ENCODE peak calls at places on chromosomes 7 and 10, in nine cellular contexts. K is right lobe of liver, A is gastrocnemius medialis, N is heart left ventricle, W is HCT116, J is HepG2, H is body of pancreas, P is A549, D is GM12878. F is an unnamed sample.

GRCh38 chr7:110522751-110523200 is 568.2 kb upstream of the LRRN3 start:
- ATAC-seq in K (peak), A (no peak), N (peak), W (no peak), J (peak), H (peak), P (peak), D (peak), F (no peak)

GRCh38 chr10:88193018-88193417 is 329.6 kb downstream of the PTEN start:
- ATAC-seq in K (no peak), A (no peak), N (no peak), W (no peak), J (no peak), H (no peak), P (no peak), D (peak), F (no peak)

GRCh38 chr10:50614444-50615137 is 9.2 kb downstream of the SGMS1 start:
- ATAC-seq in K (peak), A (peak), N (peak), W (peak), J (peak), H (peak), P (peak), D (peak), F (no peak)

GRCh38 chr7:16668049-16668858 is 22.3 kb downstream of the BZW2 start:
- ATAC-seq in K (no peak), A (peak), N (peak), W (peak), J (no peak), H (peak), P (peak), D (no peak), F (peak)

GRCh38 chr7:43117842-43118241 is 5.4 kb downstream of the HECW1 start:
- ATAC-seq in K (no peak), A (no peak), N (no peak), W (no peak), J (no peak), H (no peak), P (no peak), D (no peak), F (no peak)

GRCh38 chr10:119285495-119286267 is 78.3 kb downstream of the GRK5 start:
- ATAC-seq in K (no peak), A (peak), N (no peak), W (no peak), J (no peak), H (no peak), P (no peak), D (peak), F (no peak)

GRCh38 chr7:25754333-25754732 is 397.7 kb upstream of the NFE2L3 start:
- ATAC-seq in K (no peak), A (peak), N (no peak), W (no peak), J (no peak), H (no peak), P (no peak), D (no peak), F (peak)

GRCh38 chr10:86447422-86447821 is 74.2 kb downstream of the WAPL start:
- ATAC-seq in K (no peak), A (no peak), N (no peak), W (no peak), J (no peak), H (no peak), P (no peak), D (no peak), F (no peak)

GRCh38 chr10:69438531-69439349 is 12.5 kb upstream of the TSPAN15 start:
- ATAC-seq in K (peak), A (peak), N (peak), W (peak), J (no peak), H (peak), P (peak), D (no peak), F (no peak)

DNA sequence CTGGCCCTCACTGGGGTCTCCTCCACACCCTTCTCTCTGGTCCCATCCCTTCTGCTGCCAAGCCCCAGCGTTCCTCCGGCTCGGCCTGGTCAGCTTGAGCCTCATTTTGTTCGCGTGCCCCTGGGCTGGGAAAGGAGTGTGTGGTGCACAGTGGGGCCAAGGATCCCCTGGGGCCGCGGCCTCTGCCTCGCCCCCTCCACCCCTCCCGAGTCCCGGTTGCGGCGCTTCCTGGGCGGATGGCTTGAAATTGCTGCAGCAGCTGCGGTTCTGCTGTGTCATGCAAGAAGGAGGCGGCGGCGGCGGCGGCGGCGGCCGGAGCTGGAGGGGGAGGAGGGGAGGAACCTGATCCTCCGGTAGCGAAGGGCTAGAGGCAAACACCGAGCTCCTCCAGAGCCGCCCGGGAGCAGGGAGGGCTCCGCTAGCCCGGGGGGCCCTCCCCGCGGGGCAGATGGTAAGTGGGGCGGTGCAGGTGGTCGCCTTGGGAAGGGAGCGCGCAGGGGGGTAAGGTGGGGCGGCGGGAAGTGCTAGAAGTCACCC is 217.9 kb upstream of the MKLN1 start:
- ATAC-seq in K (peak), A (peak), N (peak), W (peak), J (peak), H (peak), P (peak), D (peak), F (peak)
- TF ChIP-seq POLR2A in K (peak), A (peak), N (peak), W (no peak), J (no peak), H (peak), P (peak), D (peak), F (peak)

DNA sequence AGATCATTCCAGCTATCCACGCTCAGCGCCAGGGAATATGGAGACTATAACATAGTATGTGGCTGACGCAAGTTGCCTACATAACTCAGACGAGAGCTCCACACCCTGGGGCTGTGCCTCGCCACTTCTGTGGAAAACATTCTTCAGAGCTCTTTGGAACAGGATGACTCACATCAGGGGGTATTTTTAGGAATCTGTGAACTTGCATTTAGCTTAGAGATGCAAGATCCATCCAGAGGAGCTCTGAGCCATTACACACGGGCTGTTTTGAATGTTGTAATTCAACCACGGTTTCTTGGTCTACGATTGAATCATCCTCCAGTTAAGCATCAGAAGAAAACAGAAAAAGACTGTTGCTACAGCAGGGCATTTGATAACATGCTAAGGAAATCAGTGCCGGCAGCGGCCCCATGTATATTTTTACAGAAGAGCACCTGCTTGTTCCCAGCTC is 481.4 kb upstream of the AKR1E2 start:
- ATAC-seq in K (no peak), A (peak), N (peak), W (peak), J (no peak), H (peak), P (peak), D (no peak), F (peak)
- TF ChIP-seq POLR2A in K (no peak), A (no peak), N (no peak), W (no peak), J (no peak), H (no peak), P (no peak), D (no peak), F (no peak)

GRCh38 chr10:13703997-13704536 is 117.3 kb downstream of the PRPF18 start:
- ATAC-seq in K (no peak), A (no peak), N (no peak), W (no peak), J (no peak), H (no peak), P (no peak), D (peak), F (no peak)
- TF ChIP-seq POLR2A in K (no peak), A (no peak), N (no peak), W (no peak), J (no peak), H (no peak), P (no peak), D (peak), F (no peak)

DNA sequence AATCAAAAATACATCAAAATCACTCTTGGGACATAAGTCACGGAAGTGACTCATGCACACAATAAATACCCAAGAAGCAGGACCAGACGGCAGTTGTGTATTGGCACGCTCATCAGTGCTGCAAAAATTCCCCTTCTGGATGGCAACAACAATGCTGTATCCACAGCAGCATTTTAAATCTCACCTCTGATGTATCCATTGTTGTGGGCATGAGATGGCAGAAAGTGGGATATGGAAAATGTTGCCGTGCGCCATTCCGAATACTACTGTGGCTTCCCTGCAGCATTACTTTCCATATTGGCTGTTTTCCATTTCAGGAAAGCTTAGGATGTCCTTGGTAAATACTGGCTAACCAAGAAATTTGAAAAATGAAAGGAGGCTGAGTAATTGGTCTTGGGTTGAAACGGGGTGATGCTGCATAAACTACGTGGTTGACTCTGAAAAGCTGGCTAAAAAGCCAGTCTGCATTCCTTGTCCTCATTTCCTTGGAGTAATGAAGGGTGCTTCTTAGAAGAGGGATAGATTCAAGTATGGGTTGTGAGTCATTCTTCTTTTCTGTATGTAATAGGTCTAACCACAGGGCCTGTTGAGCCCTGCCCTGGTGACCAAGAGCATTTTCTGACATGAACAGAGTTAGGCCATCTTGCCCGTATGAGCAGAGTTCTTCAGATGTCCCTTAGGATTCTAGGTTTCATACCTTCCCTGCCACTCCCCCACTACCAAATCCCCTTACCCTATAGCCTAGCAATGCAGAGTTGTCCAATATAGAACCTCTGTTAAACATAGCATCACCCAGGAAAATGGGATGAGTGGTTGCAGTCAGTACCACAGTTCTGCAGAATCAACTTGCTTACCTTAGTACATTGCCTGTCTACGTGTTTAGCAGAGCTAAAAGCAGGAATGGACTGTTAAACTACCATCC is 36.3 kb upstream of the TOMM7 start:
- ATAC-seq in K (no peak), A (peak), N (no peak), W (peak), J (no peak), H (no peak), P (peak), D (peak), F (peak)
- TF ChIP-seq POLR2A in K (no peak), A (no peak), N (no peak), W (no peak), J (peak), H (no peak), P (no peak), D (no peak), F (no peak)

DNA sequence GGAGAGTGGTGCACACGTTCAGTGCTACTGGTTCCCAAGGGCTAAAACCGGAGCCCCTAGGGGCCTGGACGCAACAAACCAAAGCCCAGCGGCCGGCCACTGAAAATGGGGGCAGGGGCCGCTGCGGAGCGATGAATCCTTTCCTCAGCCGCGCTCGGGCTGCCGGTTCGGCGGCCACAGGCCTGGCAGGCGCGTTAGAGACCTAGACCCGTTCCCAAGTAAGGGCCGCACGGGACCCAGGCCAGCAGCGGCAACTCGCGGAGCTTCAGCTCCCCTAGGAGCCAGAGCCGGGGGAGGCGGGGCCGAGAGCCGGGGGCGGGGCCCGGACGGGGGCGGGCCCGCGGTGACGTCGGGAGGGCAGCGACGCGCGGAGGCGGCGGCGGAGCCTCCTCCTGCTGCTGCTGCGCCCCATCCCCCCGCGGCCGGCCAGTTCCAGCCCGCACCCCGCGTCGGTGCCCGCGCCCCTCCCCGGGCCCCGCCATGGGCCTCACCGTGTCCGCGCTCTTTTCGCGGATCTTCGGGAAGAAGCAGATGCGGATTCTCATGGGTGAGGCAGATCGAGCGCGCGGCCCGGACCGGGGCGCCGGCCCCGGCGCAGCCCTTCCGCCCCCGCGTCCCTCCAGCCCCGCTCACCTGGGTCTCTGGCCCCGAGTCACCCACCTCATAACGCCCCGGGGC is at the start of gene ARF5:
- ATAC-seq in K (peak), A (peak), N (peak), W (peak), J (peak), H (peak), P (peak), D (peak), F (peak)
- TF ChIP-seq POLR2A in K (peak), A (peak), N (peak), W (peak), J (peak), H (peak), P (peak), D (peak), F (peak)

DNA sequence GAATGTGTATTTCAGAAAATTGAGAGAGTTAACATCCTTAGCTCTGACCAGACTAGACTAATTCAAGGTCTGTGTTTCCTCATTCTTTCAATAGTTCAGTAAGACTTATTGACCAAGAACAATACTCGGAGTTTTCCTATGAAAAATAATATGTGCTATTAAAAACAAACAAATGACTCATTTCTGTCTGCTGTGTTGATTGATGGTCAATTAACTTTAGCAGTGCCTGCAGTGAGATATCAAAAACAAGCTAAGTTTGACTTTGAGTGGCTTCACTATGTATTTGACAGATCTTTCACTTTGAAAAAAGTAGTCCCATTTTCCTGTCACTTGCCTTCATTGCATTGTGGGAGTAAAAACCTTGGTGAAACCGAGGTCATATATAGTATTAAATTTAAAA is 91.0 kb downstream of the GNAT3 start:
- ATAC-seq in K (no peak), A (no peak), N (no peak), W (no peak), J (no peak), H (no peak), P (no peak), D (no peak), F (no peak)
- TF ChIP-seq POLR2A in K (no peak), A (no peak), N (no peak), W (no peak), J (no peak), H (no peak), P (no peak), D (no peak), F (no peak)

GRCh38 chr10:97713828-97714400 is 384 bp downstream of the MARVELD1 start:
- ATAC-seq in K (peak), A (peak), N (peak), W (peak), J (no peak), H (peak), P (peak), D (peak), F (peak)
- TF ChIP-seq POLR2A in K (peak), A (peak), N (no peak), W (peak), J (no peak), H (peak), P (peak), D (peak), F (peak)

GRCh38 chr10:95247881-95248583 is 42.8 kb downstream of the PDLIM1 start:
- ATAC-seq in K (no peak), A (no peak), N (peak), W (no peak), J (no peak), H (no peak), P (no peak), D (no peak), F (no peak)

GRCh38 chr10:95246582-95247051 is 44.2 kb downstream of the PDLIM1 start:
- ATAC-seq in K (peak), A (peak), N (peak), W (peak), J (peak), H (peak), P (peak), D (peak), F (peak)

GRCh38 chr10:95248989-95249388 is 41.8 kb downstream of the PDLIM1 start:
- ATAC-seq in K (no peak), A (peak), N (peak), W (no peak), J (no peak), H (no peak), P (no peak), D (no peak), F (peak)

GRCh38 chr10:95245425-95246055 is 45.3 kb downstream of the PDLIM1 start:
- ATAC-seq in K (no peak), A (no peak), N (no peak), W (no peak), J (no peak), H (no peak), P (no peak), D (peak), F (no peak)

DNA sequence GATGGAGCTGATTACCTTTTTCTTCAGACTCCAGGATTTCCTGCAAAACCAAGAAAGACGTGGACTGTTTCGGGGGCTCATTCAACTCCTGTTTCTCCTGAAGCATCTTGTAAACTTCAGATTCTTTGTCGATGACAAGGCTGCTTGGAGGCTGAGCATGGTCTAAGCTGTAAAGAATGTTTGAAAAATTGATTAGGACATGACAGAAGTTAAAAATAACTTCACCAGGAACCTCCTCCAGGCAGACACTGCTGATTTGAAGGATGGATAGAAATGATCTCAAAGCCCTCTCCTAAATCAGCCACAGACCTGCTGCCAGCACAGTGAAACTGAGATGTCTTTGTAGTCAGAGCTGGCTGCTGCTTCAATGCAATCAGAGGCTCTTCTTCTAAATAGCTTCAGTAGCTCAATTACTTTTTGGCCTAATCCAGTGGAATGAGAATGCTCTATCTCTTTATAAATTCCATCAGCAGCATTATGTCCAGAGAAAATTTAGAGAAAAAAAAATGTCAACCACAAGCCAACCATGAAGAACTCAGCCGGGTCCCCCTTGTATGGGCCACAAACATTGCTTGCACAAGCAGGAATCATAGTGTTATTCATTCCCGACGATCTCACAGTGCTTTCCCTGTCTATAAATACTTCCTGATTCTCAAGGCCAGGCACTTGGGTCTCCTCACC is 43.5 kb downstream of the PDLIM1 start:
- ATAC-seq in K (no peak), A (peak), N (no peak), W (peak), J (peak), H (peak), P (no peak), D (no peak), F (no peak)
- TF ChIP-seq POLR2A in K (no peak), A (no peak), N (no peak), W (no peak), J (no peak), H (no peak), P (no peak), D (no peak), F (no peak)